ENCODE peak calls at places on chromosome 15, in four cellular contexts. One of them, this sample, is unnamed. For H3K9me3, the result is how much of the 10 kb centered on the place peaks cover.

GRCh38 chr15:63368503-63368902 is 13.1 kb downstream of the CA12 start:
- DNase-seq in body of pancreas: no peak
- DNase-seq in tibial artery: no peak
- DNase-seq in lung: no peak
- DNase-seq in this sample: no peak

GRCh38 chr15:60324706-60325438 is 72.9 kb downstream of the ANXA2 start:
- DNase-seq in body of pancreas: no peak
- DNase-seq in tibial artery: no peak
- DNase-seq in lung: no peak
- DNase-seq in this sample: no peak

GRCh38 chr15:68528891-68529290 is 49.9 kb upstream of the CORO2B start:
- DNase-seq in body of pancreas: no peak
- DNase-seq in tibial artery: no peak
- DNase-seq in lung: no peak
- DNase-seq in this sample: no peak

GRCh38 chr15:94052711-94053110 is 178.7 kb upstream of the MCTP2 start:
- DNase-seq in body of pancreas: no peak
- DNase-seq in tibial artery: no peak
- DNase-seq in lung: no peak
- DNase-seq in this sample: no peak

GRCh38 chr15:66946578-66947164 is 118.7 kb upstream of the SMAD3 start:
- DNase-seq in body of pancreas: peak
- DNase-seq in tibial artery: peak
- DNase-seq in lung: peak
- DNase-seq in this sample: peak

GRCh38 chr15:29805043-29805707 is 17.1 kb downstream of the TJP1 start:
- DNase-seq in body of pancreas: no peak
- DNase-seq in tibial artery: no peak
- DNase-seq in lung: no peak
- DNase-seq in this sample: no peak

GRCh38 chr15:77525411-77525811 is 104.7 kb downstream of the HMG20A start:
- DNase-seq in body of pancreas: no peak
- DNase-seq in tibial artery: peak
- DNase-seq in lung: no peak
- DNase-seq in this sample: no peak

GRCh38 chr15:41259546-41260189 is 28.6 kb downstream of the CHP1 start:
- DNase-seq in body of pancreas: no peak
- DNase-seq in tibial artery: no peak
- DNase-seq in lung: no peak
- DNase-seq in this sample: no peak

GRCh38 chr15:34883633-34884032 is 85.9 kb downstream of the AQR start:
- DNase-seq in body of pancreas: no peak
- DNase-seq in tibial artery: no peak
- DNase-seq in lung: no peak
- DNase-seq in this sample: no peak

GRCh38 chr15:23441204-23441603 is 5.8 kb downstream of the GOLGA6L2 start:
- DNase-seq in body of pancreas: no peak
- DNase-seq in tibial artery: no peak
- DNase-seq in lung: no peak
- DNase-seq in this sample: no peak

GRCh38 chr15:28101201-28101600 is 2.1 kb upstream of the OCA2 start:
- DNase-seq in body of pancreas: no peak
- DNase-seq in tibial artery: no peak
- DNase-seq in lung: no peak
- DNase-seq in this sample: no peak

GRCh38 chr15:36612063-36612788 is 32.8 kb downstream of the CDIN1 start:
- DNase-seq in body of pancreas: no peak
- DNase-seq in tibial artery: no peak
- DNase-seq in lung: no peak
- DNase-seq in this sample: no peak

GRCh38 chr15:64288999-64289398 is 67.0 kb downstream of the CSNK1G1 start:
- DNase-seq in body of pancreas: no peak
- DNase-seq in tibial artery: no peak
- DNase-seq in lung: peak
- DNase-seq in this sample: no peak

GRCh38 chr15:87623832-87624231 is 632.7 kb downstream of the NTRK3 start:
- DNase-seq in body of pancreas: no peak
- DNase-seq in tibial artery: no peak
- DNase-seq in lung: no peak
- DNase-seq in this sample: no peak

GRCh38 chr15:38745611-38746010 is 181.0 kb upstream of the RASGRP1 start:
- DNase-seq in body of pancreas: no peak
- DNase-seq in tibial artery: no peak
- DNase-seq in lung: no peak
- DNase-seq in this sample: no peak

GRCh38 chr15:38748710-38749109 is 184.1 kb upstream of the RASGRP1 start:
- DNase-seq in body of pancreas: no peak
- DNase-seq in tibial artery: no peak
- DNase-seq in lung: no peak
- DNase-seq in this sample: no peak

GRCh38 chr15:38746211-38746610 is 181.6 kb upstream of the RASGRP1 start:
- DNase-seq in body of pancreas: no peak
- DNase-seq in tibial artery: no peak
- DNase-seq in lung: no peak
- DNase-seq in this sample: no peak

GRCh38 chr15:38745136-38745535 is 180.5 kb upstream of the RASGRP1 start:
- DNase-seq in body of pancreas: no peak
- DNase-seq in tibial artery: no peak
- DNase-seq in lung: no peak
- DNase-seq in this sample: no peak

GRCh38 chr15:38750816-38751215 is 186.2 kb upstream of the RASGRP1 start:
- DNase-seq in body of pancreas: no peak
- DNase-seq in tibial artery: no peak
- DNase-seq in lung: no peak
- DNase-seq in this sample: no peak
- TF ChIP-seq CTCF in body of pancreas: no peak
- TF ChIP-seq CTCF in tibial artery: no peak
- TF ChIP-seq CTCF in lung: no peak
- TF ChIP-seq CTCF in this sample: no peak

GRCh38 chr15:25244731-25245585 is 193.9 kb downstream of the UBE3A start:
- DNase-seq in body of pancreas: peak
- DNase-seq in tibial artery: peak
- DNase-seq in lung: no peak
- DNase-seq in this sample: peak
- H3K9me3 ChIP-seq in body of pancreas: under half
- H3K9me3 ChIP-seq in tibial artery: under half
- H3K9me3 ChIP-seq in lung: under half
- H3K9me3 ChIP-seq in this sample: under half

GRCh38 chr15:59294574-59294960 is 78.1 kb downstream of the MYO1E start:
- DNase-seq in body of pancreas: no peak
- DNase-seq in tibial artery: no peak
- DNase-seq in lung: no peak
- DNase-seq in this sample: no peak
- H3K4me3 ChIP-seq in body of pancreas: no peak
- H3K4me3 ChIP-seq in tibial artery: no peak
- H3K4me3 ChIP-seq in lung: no peak
- H3K4me3 ChIP-seq in this sample: no peak

DNA sequence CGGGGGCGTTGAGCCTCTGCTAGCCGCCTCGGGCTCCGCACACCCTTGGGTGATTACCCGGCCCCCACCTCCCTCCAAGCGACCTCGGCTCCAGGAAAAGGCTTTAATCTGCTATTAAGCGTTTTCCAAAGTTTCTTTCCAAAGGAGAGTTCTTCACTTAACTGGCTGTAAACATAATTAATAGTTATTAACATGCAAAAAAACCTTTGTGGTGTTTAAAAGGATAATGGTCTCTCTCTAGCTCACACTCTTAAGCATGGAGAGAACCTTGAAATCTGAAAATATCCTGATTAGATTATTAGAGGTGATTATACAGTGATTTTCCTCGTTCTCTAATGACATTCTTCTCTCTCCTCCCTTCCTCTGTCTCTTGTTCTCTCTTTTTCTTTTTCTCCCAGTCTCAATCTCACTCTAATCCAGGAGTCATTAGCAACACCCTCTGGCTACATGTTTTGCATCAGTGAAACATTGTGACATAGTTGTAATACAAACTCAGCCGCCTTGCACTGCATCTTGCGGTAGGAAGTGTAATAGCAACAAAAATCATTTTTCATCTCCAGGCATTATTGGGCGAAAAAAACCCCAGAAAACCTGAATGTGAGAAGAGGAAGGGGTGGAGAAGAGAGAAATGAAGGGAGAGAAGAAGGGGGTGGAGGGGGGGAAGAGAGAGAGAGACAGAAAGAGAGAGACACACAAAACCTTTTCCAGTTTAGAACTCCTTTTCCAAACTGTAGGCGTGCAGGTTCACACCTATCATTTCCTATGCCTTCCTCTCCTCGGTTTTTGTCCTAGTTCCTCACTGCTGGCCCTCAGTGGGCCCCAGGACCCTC is 24.4 kb downstream of the NR2F2 start:
- DNase-seq in body of pancreas: no peak
- DNase-seq in tibial artery: no peak
- DNase-seq in lung: no peak
- DNase-seq in this sample: no peak
- TF ChIP-seq CTCF in body of pancreas: peak
- TF ChIP-seq CTCF in tibial artery: peak
- TF ChIP-seq CTCF in lung: no peak
- TF ChIP-seq CTCF in this sample: peak

GRCh38 chr15:38699633-38700230 is 135.1 kb upstream of the RASGRP1 start:
- DNase-seq in body of pancreas: peak
- DNase-seq in tibial artery: peak
- DNase-seq in lung: peak
- DNase-seq in this sample: peak

GRCh38 chr15:38695249-38696119 is 130.9 kb upstream of the RASGRP1 start:
- DNase-seq in body of pancreas: no peak
- DNase-seq in tibial artery: no peak
- DNase-seq in lung: no peak
- DNase-seq in this sample: no peak

GRCh38 chr15:38696120-38696727 is 131.6 kb upstream of the RASGRP1 start:
- DNase-seq in body of pancreas: no peak
- DNase-seq in tibial artery: no peak
- DNase-seq in lung: no peak
- DNase-seq in this sample: no peak

GRCh38 chr15:38696790-38697495 is 132.3 kb upstream of the RASGRP1 start:
- DNase-seq in body of pancreas: no peak
- DNase-seq in tibial artery: no peak
- DNase-seq in lung: no peak
- DNase-seq in this sample: no peak

GRCh38 chr15:38698215-38698614 is 133.6 kb upstream of the RASGRP1 start:
- DNase-seq in body of pancreas: no peak
- DNase-seq in tibial artery: no peak
- DNase-seq in lung: no peak
- DNase-seq in this sample: no peak
- H3K9me3 ChIP-seq in body of pancreas: under half
- H3K9me3 ChIP-seq in tibial artery: under half
- H3K9me3 ChIP-seq in lung: under half
- H3K9me3 ChIP-seq in this sample: under half

DNA sequence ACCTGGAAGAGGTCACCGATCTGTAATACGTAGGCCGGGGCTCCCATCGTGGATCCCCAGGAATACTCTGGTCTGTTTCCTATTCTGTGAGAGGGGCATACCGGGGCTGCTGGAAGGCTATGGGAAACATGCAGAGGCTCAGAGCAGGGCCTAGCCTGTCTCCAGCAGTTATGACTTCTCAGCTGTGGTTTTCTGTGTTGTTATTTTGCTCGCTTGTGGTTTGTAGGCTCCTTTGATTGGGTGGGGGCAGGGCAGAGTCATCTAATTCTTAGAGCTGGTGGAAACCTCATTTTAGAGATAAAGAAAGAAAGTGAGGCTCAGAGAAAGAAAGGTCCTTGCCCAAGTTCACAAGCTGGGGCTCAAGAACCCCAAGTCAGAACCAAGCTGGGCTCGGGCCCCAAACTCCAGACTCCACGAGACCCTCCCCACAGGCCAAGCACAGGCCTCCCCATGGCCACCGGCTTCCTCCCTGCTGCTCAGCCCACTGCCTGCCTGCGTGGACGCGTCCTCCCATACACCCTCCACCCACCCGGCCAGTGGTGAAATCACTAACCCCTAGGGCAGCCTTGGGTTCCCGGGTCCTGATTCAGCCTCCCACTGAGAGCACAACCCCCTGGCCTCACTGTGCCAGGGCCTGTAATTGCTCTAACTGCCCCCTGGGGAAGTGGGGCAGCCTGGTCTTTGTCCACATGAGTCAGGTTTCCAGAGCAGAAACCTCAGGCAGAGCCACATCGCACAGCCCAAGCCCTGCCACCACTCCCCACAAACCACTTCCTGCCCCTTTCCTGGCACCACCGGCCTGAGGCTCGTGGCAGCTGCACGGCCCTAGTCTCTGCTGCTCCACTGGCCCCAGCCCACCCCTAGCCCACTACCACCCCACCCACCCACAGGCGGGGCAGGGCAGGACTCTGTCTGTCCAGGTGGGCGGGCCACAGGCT is 270.8 kb downstream of the UACA start:
- DNase-seq in body of pancreas: no peak
- DNase-seq in tibial artery: no peak
- DNase-seq in lung: peak
- DNase-seq in this sample: no peak
- H3K4me3 ChIP-seq in body of pancreas: no peak
- H3K4me3 ChIP-seq in tibial artery: no peak
- H3K4me3 ChIP-seq in lung: no peak
- H3K4me3 ChIP-seq in this sample: no peak

This sample was measured in right atrium auricular region.